ENCODE peak calls at places on chromosomes 12 and 14, in seven cellular contexts. D, V, C, H, P, B and G are unnamed samples.

GRCh38 chr14:39267592-39268112 is 33.9 kb downstream of the MIA2 start:
- DNase-seq in D (no peak), V (no peak), C (no peak), H (no peak), P (no peak), B (no peak), G (no peak)

GRCh38 chr12:122368361-122369073 is 54.0 kb downstream of the CLIP1 start:
- DNase-seq in D (peak), V (no peak), C (peak), H (peak), P (no peak), B (no peak), G (no peak)

GRCh38 chr12:3225154-3225795 is 148.1 kb downstream of the TSPAN9 start:
- DNase-seq in D (peak), V (peak), C (peak), H (no peak), P (no peak), B (no peak), G (peak)

GRCh38 chr12:89217472-89217871 is 134.8 kb downstream of the DUSP6 start:
- DNase-seq in D (no peak), V (no peak), C (no peak), H (no peak), P (no peak), B (no peak), G (no peak)

GRCh38 chr14:86481105-86481504 is 951.2 kb downstream of the FLRT2 start:
- DNase-seq in D (no peak), V (no peak), C (peak), H (no peak), P (no peak), B (no peak), G (no peak)

GRCh38 chr14:35705636-35706035 is 103.5 kb downstream of the RALGAPA1 start:
- DNase-seq in D (no peak), V (no peak), C (no peak), H (no peak), P (no peak), B (no peak), G (no peak)

GRCh38 chr12:47311514-47311913 is 231.8 kb upstream of the AMIGO2 start:
- DNase-seq in D (no peak), V (no peak), C (no peak), H (no peak), P (no peak), B (no peak), G (no peak)

GRCh38 chr12:25382311-25383106 is 131.8 kb upstream of the KRAS start:
- DNase-seq in D (no peak), V (no peak), C (no peak), H (no peak), P (no peak), B (no peak), G (no peak)

GRCh38 chr12:109731231-109731731 is 17.7 kb downstream of the FAM222A start:
- DNase-seq in D (no peak), V (no peak), C (no peak), H (no peak), P (no peak), B (no peak), G (no peak)

GRCh38 chr12:95787274-95787814 is 3.2 kb downstream of the NTN4 start:
- DNase-seq in D (no peak), V (no peak), C (no peak), H (no peak), P (no peak), B (no peak), G (no peak)